ENCODE peak calls at places on chromosomes 4 and X, in nine cellular contexts. V is astrocyte of the cerebellum; F is anterior cingulate cortex; S is activated naive CD8-positive, alpha-beta T cell treated with anti-CD3 and anti-CD28 coated beads, Interleukin-2, amount 50 U/mL, for 24 hours; T is G401; M is iPS-NIHi11; P is T-cell; E is NK-92 treated with Interleukin-12 subunit alpha and Interleukin-12 subunit beta, amount 100 ng/mL, for 24 hours; D is mucosa of descending colon. W is an unnamed sample.

GRCh38 chr4:4962928-4963327 is 56.3 kb downstream of the CYTL1 start:
- DNase-seq in V (no peak), F (no peak), S (no peak), T (no peak), M (no peak), P (no peak), E (no peak), D (no peak), W (no peak)

GRCh38 chrX:39592776-39593175 is 505.0 kb downstream of the BCOR start:
- DNase-seq in V (no peak), F (no peak), S (no peak), T (no peak), M (no peak), P (no peak), E (no peak), D (no peak), W (no peak)

GRCh38 chr4:82499705-82500104 is 62.1 kb downstream of the TMEM150C start:
- DNase-seq in V (no peak), F (no peak), S (no peak), T (no peak), M (no peak), P (no peak), E (no peak), D (no peak), W (no peak)

GRCh38 chr4:109702950-109703663 is at the start of gene CASP6:
- DNase-seq in V (peak), F (peak), S (peak), T (peak), M (peak), P (peak), E (no peak), D (peak), W (peak)

GRCh38 chr4:1512738-1513660 is 106.8 kb upstream of the NKX1-1 start:
- DNase-seq in V (no peak), F (no peak), S (peak), T (peak), M (peak), P (peak), E (no peak), D (peak), W (peak)

GRCh38 chr4:53273726-53274125 is 92.1 kb downstream of the SCFD2 start:
- DNase-seq in V (peak), F (no peak), S (no peak), T (peak), M (no peak), P (no peak), E (no peak), D (no peak), W (no peak)

GRCh38 chr4:181952478-181952877 is 290.7 kb upstream of the TENM3 start:
- DNase-seq in V (peak), F (no peak), S (no peak), T (no peak), M (peak), P (no peak), E (no peak), D (no peak), W (no peak)

GRCh38 chr4:119695216-119695615 is 66.6 kb upstream of the PDE5A start:
- DNase-seq in V (no peak), F (no peak), S (no peak), T (no peak), M (no peak), P (no peak), E (no peak), D (no peak), W (no peak)

GRCh38 chr4:94570558-94570957 is 118.8 kb downstream of the PDLIM5 start:
- DNase-seq in V (no peak), F (no peak), S (no peak), T (no peak), M (no peak), P (no peak), E (no peak), D (no peak), W (no peak)

GRCh38 chr4:844752-845232 is 18.9 kb upstream of the CPLX1 start:
- DNase-seq in V (no peak), F (no peak), S (no peak), T (no peak), M (no peak), P (no peak), E (no peak), D (peak), W (no peak)

GRCh38 chr4:1763070-1763549 is 30.0 kb upstream of the FGFR3 start:
- DNase-seq in V (no peak), F (no peak), S (no peak), T (no peak), M (no peak), P (no peak), E (no peak), D (no peak), W (no peak)

GRCh38 chrX:43881410-43882293 is 598 bp downstream of the MAOB start:
- DNase-seq in V (no peak), F (no peak), S (no peak), T (no peak), M (no peak), P (no peak), E (no peak), D (no peak), W (no peak)

W was measured in memory B cell.